ENCODE peak calls at places on chromosome 17, in eight cellular contexts. R is neural progenitor cell, Z is GM23338, S is SK-N-SH, J is PC-3, A is MM.1S, V is hepatocyte, F is OCI-LY7. C is an unnamed sample.
A peak's percentile ranks its signal among the peaks of the same experiment; 100 is the strongest.

GRCh38 chr17:77963441-77963840 is 4.9 kb downstream of the TNRC6C start:
- DNase-seq in R (peak; percentile 74), Z (no peak), S (peak; percentile 77), J (no peak), A (no peak), V (peak; percentile 80), F (no peak), C (peak; percentile 91)

GRCh38 chr17:20114466-20114865 is 105.3 kb downstream of the SPECC1 start:
- DNase-seq in R (no peak), Z (no peak), S (no peak), J (peak; percentile 32), A (no peak), V (no peak), F (no peak), C (peak; percentile 27)

GRCh38 chr17:3282901-3283300 is 15.3 kb downstream of the OR3A1 start:
- DNase-seq in R (no peak), Z (no peak), S (no peak), J (peak; percentile 60), A (no peak), V (no peak), F (no peak), C (no peak)

GRCh38 chr17:79668344-79669250 is 57.7 kb upstream of the RBFOX3 start:
- DNase-seq in R (no peak), Z (no peak), S (no peak), J (no peak), A (no peak), V (no peak), F (no peak), C (no peak)

GRCh38 chr17:39820541-39820940 is 43.6 kb downstream of the IKZF3 start:
- DNase-seq in R (peak; percentile 73), Z (no peak), S (no peak), J (no peak), A (peak; percentile 48), V (no peak), F (no peak), C (no peak)

GRCh38 chr17:56023851-56024250 is 129.4 kb upstream of the ANKFN1 start:
- DNase-seq in R (no peak), Z (no peak), S (no peak), J (no peak), A (peak; percentile 27), V (no peak), F (no peak), C (no peak)

GRCh38 chr17:58249270-58250133 is 11.1 kb downstream of the LPO start:
- DNase-seq in R (peak; percentile 79), Z (peak; percentile 79), S (peak; percentile 99), J (peak; percentile 58), A (peak; percentile 42), V (peak; percentile 74), F (peak; percentile 48), C (peak; percentile 72)

GRCh38 chr17:41324180-41325075 is 8.9 kb upstream of the KRTAP17-1 start:
- DNase-seq in R (peak; percentile 60), Z (peak; percentile 79), S (no peak), J (peak; percentile 56), A (peak; percentile 23), V (peak; percentile 76), F (no peak), C (no peak)

GRCh38 chr17:282912-283882 is 69.4 kb downstream of the RPH3AL start:
- DNase-seq in R (no peak), Z (no peak), S (no peak), J (no peak), A (no peak), V (no peak), F (no peak), C (no peak)

GRCh38 chr17:419073-419735 is 66.6 kb upstream of the RPH3AL start:
- DNase-seq in R (no peak), Z (no peak), S (no peak), J (no peak), A (no peak), V (peak; percentile 40), F (no peak), C (no peak)

GRCh38 chr17:20896153-20896649 is 146.6 kb downstream of the USP22 start:
- DNase-seq in R (no peak), Z (peak; percentile 14), S (no peak), J (no peak), A (no peak), V (no peak), F (no peak), C (peak; percentile 7)

GRCh38 chr17:8935194-8935593 is 30.3 kb downstream of the PIK3R5 start:
- DNase-seq in R (no peak), Z (peak; percentile 10), S (no peak), J (no peak), A (no peak), V (no peak), F (no peak), C (peak; percentile 26)

GRCh38 chr17:82428546-82428945 is 10.2 kb upstream of the OGFOD3 start:
- DNase-seq in R (no peak), Z (no peak), S (no peak), J (no peak), A (no peak), V (no peak), F (no peak), C (no peak)

GRCh38 chr17:31266042-31266441 is 31.0 kb downstream of the OMG start:
- DNase-seq in R (no peak), Z (peak; percentile 50), S (no peak), J (no peak), A (no peak), V (no peak), F (peak; percentile 21), C (no peak)

GRCh38 chr17:46044286-46044928 is 45.4 kb downstream of the STH start:
- DNase-seq in R (peak; percentile 81), Z (peak; percentile 96), S (peak; percentile 70), J (peak; percentile 92), A (peak; percentile 48), V (peak; percentile 89), F (peak; percentile 78), C (peak; percentile 95)

GRCh38 chr17:57892146-57892819 is 42.4 kb upstream of the MRPS23 start:
- DNase-seq in R (peak; percentile 91), Z (peak; percentile 96), S (peak; percentile 92), J (peak; percentile 97), A (peak; percentile 73), V (peak; percentile 91), F (peak; percentile 72), C (peak; percentile 92)

GRCh38 chr17:34071891-34072420 is 183.1 kb upstream of the CCL2 start:
- DNase-seq in R (no peak), Z (peak; percentile 12), S (no peak), J (no peak), A (peak; percentile 55), V (no peak), F (no peak), C (no peak)

GRCh38 chr17:13480877-13481276 is 120.9 kb downstream of the HS3ST3A1 start:
- DNase-seq in R (no peak), Z (peak; percentile 11), S (no peak), J (no peak), A (no peak), V (no peak), F (peak; percentile 2), C (no peak)

GRCh38 chr17:83019376-83019775 is 60.0 kb upstream of the METRNL start:
- DNase-seq in R (no peak), Z (no peak), S (peak; percentile 27), J (no peak), A (no peak), V (no peak), F (no peak), C (no peak)

GRCh38 chr17:17595755-17596154 is 4.2 kb upstream of the PEMT start:
- DNase-seq in R (no peak), Z (no peak), S (no peak), J (no peak), A (no peak), V (no peak), F (no peak), C (no peak)
- TF ChIP-seq EZH2phosphoT487 in R (no peak), Z (no peak), S (no peak), J (no peak), A (no peak), V (no peak), F (no peak), C (no peak)

DNA sequence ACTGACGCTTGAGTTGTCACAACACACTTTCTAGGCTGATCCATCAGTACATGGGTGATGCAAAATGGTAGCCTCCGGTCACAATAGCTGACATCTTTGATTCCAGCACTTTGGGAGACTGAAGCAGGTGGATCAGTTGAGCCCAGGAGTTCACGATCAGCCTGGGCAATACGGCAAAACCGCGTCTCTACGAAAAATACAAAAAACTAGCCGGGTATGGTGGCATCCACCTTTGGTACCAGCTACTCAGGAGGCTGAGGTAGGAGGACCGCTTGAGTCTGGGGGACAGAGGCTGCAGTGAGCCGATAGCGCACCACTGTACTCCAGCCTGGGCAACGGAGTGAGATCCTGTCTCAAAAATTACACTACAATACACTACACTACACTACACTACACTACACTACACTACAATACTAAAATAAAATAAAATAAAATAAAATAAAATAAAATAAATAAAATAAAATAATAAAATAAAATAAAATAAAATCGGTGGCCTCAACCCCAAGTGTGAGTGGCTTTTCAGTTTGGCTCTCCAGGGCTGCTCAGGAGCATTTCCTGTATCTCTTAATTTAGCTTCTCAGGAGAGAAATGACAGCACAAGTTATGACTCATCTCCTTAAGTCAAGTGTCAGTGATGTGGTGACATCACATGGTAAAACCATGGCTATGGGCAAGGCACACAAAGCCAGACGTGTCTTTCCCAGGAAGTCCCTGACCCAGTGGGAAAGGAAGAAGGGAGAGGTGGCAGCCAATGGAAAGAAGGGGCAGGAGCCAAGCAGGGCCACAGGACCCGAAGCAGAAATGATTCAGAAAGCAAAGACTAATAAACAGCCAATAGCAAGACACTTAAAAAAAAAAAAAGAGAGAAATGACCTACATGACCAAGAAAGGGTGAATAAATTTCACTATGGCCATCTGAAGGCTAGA is 75.3 kb upstream of the TBC1D3K start:
- DNase-seq in R (no peak), Z (no peak), S (no peak), J (peak; percentile 65), A (peak; percentile 56), V (peak; percentile 42), F (no peak), C (peak; percentile 77)
- TF ChIP-seq EZH2phosphoT487 in R (no peak), Z (no peak), S (no peak), J (no peak), A (no peak), V (no peak), F (no peak), C (no peak)

DNA sequence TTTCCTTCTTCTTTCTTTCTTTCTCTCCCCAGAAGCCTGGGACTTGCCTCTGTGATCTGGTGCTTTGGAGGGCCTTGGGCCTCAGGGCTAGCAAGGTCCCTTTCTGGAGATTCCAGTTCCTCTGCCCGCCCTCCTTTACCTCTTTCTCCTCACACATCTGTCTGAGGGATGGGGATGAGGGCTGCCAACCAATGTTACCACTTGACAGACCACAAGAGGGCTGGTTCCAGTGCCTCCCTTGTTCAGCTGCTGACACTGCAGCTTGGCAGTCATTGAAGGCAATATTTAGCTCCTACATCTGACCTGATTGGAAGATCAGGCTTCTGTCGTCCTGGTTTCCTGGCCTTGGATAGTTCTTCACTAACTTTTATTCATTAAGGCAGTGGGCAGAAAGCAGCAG is 3.6 kb upstream of the ZNF652 start:
- DNase-seq in R (peak; percentile 61), Z (peak; percentile 68), S (peak; percentile 57), J (peak; percentile 57), A (peak; percentile 86), V (peak; percentile 30), F (peak; percentile 58), C (peak; percentile 54)
- TF ChIP-seq EZH2phosphoT487 in R (no peak), Z (no peak), S (no peak), J (no peak), A (no peak), V (no peak), F (no peak), C (no peak)

DNA sequence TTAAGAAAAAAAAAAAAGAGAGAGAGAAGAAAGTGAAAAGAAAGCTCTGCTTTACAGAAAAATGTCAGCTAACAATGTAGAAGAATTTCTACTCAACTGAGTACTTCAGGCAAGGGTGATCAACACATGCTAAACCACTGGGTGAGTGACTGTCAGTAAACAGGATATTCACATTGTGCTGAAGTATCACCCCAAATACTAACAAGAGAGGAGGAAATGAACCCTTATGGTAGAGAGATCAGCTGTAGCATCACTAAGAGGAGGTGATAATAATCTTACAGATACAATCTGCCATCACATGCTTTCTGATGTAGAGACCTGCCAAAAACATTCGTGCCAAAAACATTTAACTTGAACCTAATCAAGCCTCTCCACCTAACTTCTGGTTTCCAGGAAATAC is 30.7 kb upstream of the ICAM2 start:
- DNase-seq in R (no peak), Z (no peak), S (no peak), J (no peak), A (no peak), V (no peak), F (no peak), C (no peak)
- TF ChIP-seq EZH2phosphoT487 in R (no peak), Z (no peak), S (no peak), J (no peak), A (no peak), V (no peak), F (no peak), C (no peak)

C was measured in GM23248.